ENCODE peak calls at places on chromosomes 16 and 17, in seven cellular contexts. One of them, this sample, is unnamed.

GRCh38 chr17:45170976-45171337 is 9.3 kb downstream of the HEXIM2 start:
- DNase-seq in activated T-cell treated with anti-CD3 and anti-CD28 coated beads, Interleukin-2, amount 50 U/mL, for 72 hours: no peak
- DNase-seq in occipital lobe: no peak
- DNase-seq in effector memory CD8-positive, alpha-beta T cell: no peak
- DNase-seq in activated effector memory CD4-positive, alpha-beta T cell treated with Interleukin-2 at 50 U/mL for 16 hours: no peak
- DNase-seq in NAMALWA: no peak
- DNase-seq in KBM-7: no peak
- DNase-seq in this sample: peak; percentile 43

GRCh38 chr17:46727572-46728348 is 90.7 kb downstream of the WNT3 start:
- DNase-seq in activated T-cell treated with anti-CD3 and anti-CD28 coated beads, Interleukin-2, amount 50 U/mL, for 72 hours: no peak
- DNase-seq in occipital lobe: no peak
- DNase-seq in effector memory CD8-positive, alpha-beta T cell: no peak
- DNase-seq in activated effector memory CD4-positive, alpha-beta T cell treated with Interleukin-2 at 50 U/mL for 16 hours: no peak
- DNase-seq in NAMALWA: no peak
- DNase-seq in KBM-7: no peak
- DNase-seq in this sample: no peak

GRCh38 chr17:42133461-42134041 is 10.9 kb downstream of the HSPB9 start:
- DNase-seq in activated T-cell treated with anti-CD3 and anti-CD28 coated beads, Interleukin-2, amount 50 U/mL, for 72 hours: peak; percentile 34
- DNase-seq in occipital lobe: no peak
- DNase-seq in effector memory CD8-positive, alpha-beta T cell: no peak
- DNase-seq in activated effector memory CD4-positive, alpha-beta T cell treated with Interleukin-2 at 50 U/mL for 16 hours: peak; percentile 15
- DNase-seq in NAMALWA: peak; percentile 99
- DNase-seq in KBM-7: no peak
- DNase-seq in this sample: no peak

GRCh38 chr17:35729405-35729833 is 2.0 kb upstream of the RASL10B start:
- DNase-seq in activated T-cell treated with anti-CD3 and anti-CD28 coated beads, Interleukin-2, amount 50 U/mL, for 72 hours: no peak
- DNase-seq in occipital lobe: no peak
- DNase-seq in effector memory CD8-positive, alpha-beta T cell: no peak
- DNase-seq in activated effector memory CD4-positive, alpha-beta T cell treated with Interleukin-2 at 50 U/mL for 16 hours: no peak
- DNase-seq in NAMALWA: no peak
- DNase-seq in KBM-7: no peak
- DNase-seq in this sample: no peak

GRCh38 chr17:37570527-37571093 is 38.6 kb downstream of the SYNRG start:
- DNase-seq in activated T-cell treated with anti-CD3 and anti-CD28 coated beads, Interleukin-2, amount 50 U/mL, for 72 hours: peak; percentile 35
- DNase-seq in occipital lobe: peak; percentile 19
- DNase-seq in effector memory CD8-positive, alpha-beta T cell: no peak
- DNase-seq in activated effector memory CD4-positive, alpha-beta T cell treated with Interleukin-2 at 50 U/mL for 16 hours: no peak
- DNase-seq in NAMALWA: peak; percentile 58
- DNase-seq in KBM-7: peak; percentile 52
- DNase-seq in this sample: peak; percentile 10

GRCh38 chr17:67711916-67712315 is 5.8 kb upstream of the NOL11 start:
- DNase-seq in activated T-cell treated with anti-CD3 and anti-CD28 coated beads, Interleukin-2, amount 50 U/mL, for 72 hours: no peak
- DNase-seq in occipital lobe: no peak
- DNase-seq in effector memory CD8-positive, alpha-beta T cell: no peak
- DNase-seq in activated effector memory CD4-positive, alpha-beta T cell treated with Interleukin-2 at 50 U/mL for 16 hours: no peak
- DNase-seq in NAMALWA: no peak
- DNase-seq in KBM-7: no peak
- DNase-seq in this sample: no peak

GRCh38 chr17:44219636-44220210 is at the start of gene UBTF:
- DNase-seq in activated T-cell treated with anti-CD3 and anti-CD28 coated beads, Interleukin-2, amount 50 U/mL, for 72 hours: peak; percentile 82
- DNase-seq in occipital lobe: peak; percentile 61
- DNase-seq in effector memory CD8-positive, alpha-beta T cell: peak; percentile 66
- DNase-seq in activated effector memory CD4-positive, alpha-beta T cell treated with Interleukin-2 at 50 U/mL for 16 hours: peak; percentile 68
- DNase-seq in NAMALWA: peak; percentile 67
- DNase-seq in KBM-7: no peak
- DNase-seq in this sample: peak; percentile 77

GRCh38 chr16:90019543-90020259 is 445 bp upstream of the DBNDD1 start:
- DNase-seq in activated T-cell treated with anti-CD3 and anti-CD28 coated beads, Interleukin-2, amount 50 U/mL, for 72 hours: peak; percentile 56
- DNase-seq in occipital lobe: no peak
- DNase-seq in effector memory CD8-positive, alpha-beta T cell: no peak
- DNase-seq in activated effector memory CD4-positive, alpha-beta T cell treated with Interleukin-2 at 50 U/mL for 16 hours: peak; percentile 30
- DNase-seq in NAMALWA: peak; percentile 47
- DNase-seq in KBM-7: peak; percentile 46
- DNase-seq in this sample: no peak

GRCh38 chr17:37797206-37797605 is 52.3 kb upstream of the HNF1B start:
- DNase-seq in activated T-cell treated with anti-CD3 and anti-CD28 coated beads, Interleukin-2, amount 50 U/mL, for 72 hours: no peak
- DNase-seq in occipital lobe: no peak
- DNase-seq in effector memory CD8-positive, alpha-beta T cell: no peak
- DNase-seq in activated effector memory CD4-positive, alpha-beta T cell treated with Interleukin-2 at 50 U/mL for 16 hours: no peak
- DNase-seq in NAMALWA: no peak
- DNase-seq in KBM-7: no peak
- DNase-seq in this sample: no peak

This sample was measured in anterior cingulate cortex.